ENCODE peak calls at places on chromosome 21, in four cellular contexts. H, J, I and W are unnamed samples. For H3K4me1 and H3K27me3, the result is how much of the 10 kb centered on the place peaks cover.

GRCh38 chr21:22535630-22536029 is 1537.4 kb downstream of the NCAM2 start:
- DNase-seq in H (no peak), J (no peak), I (no peak), W (no peak)

GRCh38 chr21:15809818-15810217 is 80.0 kb downstream of the USP25 start:
- DNase-seq in H (no peak), J (peak), I (no peak), W (no peak)

GRCh38 chr21:37670883-37671282 is 245.4 kb downstream of the KCNJ6 start:
- DNase-seq in H (no peak), J (no peak), I (no peak), W (no peak)

GRCh38 chr21:33078907-33079582 is 9.1 kb downstream of the OLIG1 start:
- DNase-seq in H (no peak), J (no peak), I (no peak), W (no peak)

GRCh38 chr21:29148535-29148934 is 18.1 kb downstream of the MAP3K7CL start:
- DNase-seq in H (no peak), J (no peak), I (no peak), W (no peak)

GRCh38 chr21:29264721-29265120 is 34.0 kb upstream of the BACH1 start:
- DNase-seq in H (no peak), J (no peak), I (no peak), W (no peak)

GRCh38 chr21:17769049-17769845 is 49.9 kb downstream of the C21orf91 start:
- DNase-seq in H (no peak), J (no peak), I (no peak), W (no peak)

GRCh38 chr21:14686466-14687276 is 140.6 kb upstream of the SAMSN1 start:
- DNase-seq in H (no peak), J (no peak), I (no peak), W (no peak)

GRCh38 chr21:33403128-33403785 is at the start of gene IFNGR2:
- DNase-seq in H (peak), J (peak), I (peak), W (no peak)

GRCh38 chr21:36839123-36839522 is 127.3 kb downstream of the HLCS start:
- DNase-seq in H (no peak), J (no peak), I (no peak), W (no peak)

GRCh38 chr21:41367598-41368360 is 6.0 kb downstream of the MX2 start:
- DNase-seq in H (no peak), J (no peak), I (no peak), W (no peak)
- H3K4me1 ChIP-seq in H (half or more), J (under half), I (under half), W (under half)

GRCh38 chr21:34801519-34802132 is 132.8 kb downstream of the CLIC6 start:
- DNase-seq in H (no peak), J (no peak), I (peak), W (no peak)
- TF ChIP-seq CTCF in H (no peak), J (peak), I (peak), W (peak)

DNA sequence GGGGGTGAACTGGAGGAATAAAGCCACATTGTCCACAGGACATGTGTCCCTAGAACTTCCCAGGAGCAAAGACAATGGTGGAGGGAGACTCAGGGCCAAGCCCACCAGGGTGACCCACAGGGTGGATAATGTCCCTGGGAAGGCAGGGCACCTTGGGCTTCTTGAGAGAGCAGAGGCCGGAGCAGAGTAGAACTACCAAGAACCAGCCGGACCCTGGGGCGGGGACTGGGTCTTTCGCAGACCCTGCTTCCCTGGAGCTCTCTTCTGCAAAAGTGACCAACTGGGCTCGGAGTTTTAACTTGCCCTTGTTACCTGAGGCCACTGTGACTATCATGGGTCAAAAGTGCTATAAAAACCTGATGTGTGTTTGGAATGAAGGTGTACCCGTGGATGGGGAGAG is 875 bp upstream of the FAM3B start:
- DNase-seq in H (no peak), J (no peak), I (no peak), W (no peak)
- H3K27me3 ChIP-seq in H (under half), J (under half), I (under half), W (under half)

GRCh38 chr21:34514576-34515135 is 2.6 kb upstream of the KCNE1 start:
- DNase-seq in H (no peak), J (no peak), I (no peak), W (no peak)
- H3K4me1 ChIP-seq in H (under half), J (under half), I (under half), W (under half)

DNA sequence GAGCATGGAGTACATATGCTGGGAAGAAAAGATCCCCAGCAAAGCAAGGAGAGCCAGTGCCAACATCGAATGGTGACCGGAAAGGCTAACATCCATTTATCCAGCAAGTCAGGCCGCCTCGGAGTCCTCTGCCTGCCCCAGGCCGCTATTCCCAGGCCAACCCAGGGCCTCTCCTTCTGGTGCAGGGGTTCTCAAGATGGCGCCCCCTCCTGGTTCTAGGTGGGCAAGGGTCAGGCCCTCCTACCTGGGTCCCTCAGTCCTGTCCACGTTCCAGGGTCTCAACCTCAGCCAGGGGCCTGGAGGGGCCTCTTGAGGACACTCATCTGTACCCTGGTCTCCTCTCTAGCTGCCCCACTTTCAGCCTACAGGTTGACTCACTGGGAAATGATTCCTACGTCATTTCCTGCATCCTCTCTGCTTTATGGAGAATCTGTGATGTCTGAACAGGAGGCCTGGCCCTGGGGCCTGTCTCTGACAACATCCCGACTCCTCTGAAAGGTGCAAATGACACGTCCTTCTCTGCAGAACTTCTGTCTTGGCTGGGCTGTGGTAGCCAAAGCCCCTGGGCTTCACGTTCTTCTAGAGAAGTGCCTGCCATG is 145.3 kb downstream of the PSMG1 start:
- DNase-seq in H (no peak), J (no peak), I (no peak), W (no peak)
- TF ChIP-seq CTCF in H (no peak), J (no peak), I (peak), W (no peak)

GRCh38 chr21:44449473-44450363 is 5.6 kb upstream of the LRRC3 start:
- DNase-seq in H (no peak), J (no peak), I (peak), W (no peak)

GRCh38 chr21:44445413-44445812 is 9.9 kb upstream of the LRRC3 start:
- DNase-seq in H (no peak), J (peak), I (no peak), W (no peak)

GRCh38 chr21:44450999-44451398 is 4.3 kb upstream of the LRRC3 start:
- DNase-seq in H (no peak), J (no peak), I (no peak), W (peak)

GRCh38 chr21:44450402-44450801 is 4.9 kb upstream of the LRRC3 start:
- DNase-seq in H (no peak), J (no peak), I (no peak), W (peak)

GRCh38 chr21:44448651-44449131 is 6.6 kb upstream of the LRRC3 start:
- DNase-seq in H (no peak), J (no peak), I (no peak), W (peak)
- H3K27me3 ChIP-seq in H (under half), J (under half), I (under half), W (under half)

GRCh38 chr21:38820471-38821239 is 14.9 kb downstream of the ETS2 start:
- DNase-seq in H (no peak), J (peak), I (no peak), W (no peak)
- H3K4me1 ChIP-seq in H (under half), J (half or more), I (under half), W (under half)

GRCh38 chr21:30733026-30733425 is 14.0 kb downstream of the KRTAP21-2 start:
- DNase-seq in H (no peak), J (no peak), I (no peak), W (no peak)
- TF ChIP-seq CTCF in H (no peak), J (no peak), I (peak), W (no peak)

GRCh38 chr21:35291034-35291433 is 241.9 kb upstream of the RUNX1 start:
- DNase-seq in H (no peak), J (no peak), I (no peak), W (no peak)
- H3K27me3 ChIP-seq in H (under half), J (under half), I (under half), W (under half)